ENCODE peak calls at places on chromosomes 13 and 19, in five cellular contexts. One of them, this sample, is unnamed.

GRCh38 chr13:44739539-44739938 is 163.4 kb upstream of the TSC22D1 start:
- DNase-seq in ELR: no peak
- DNase-seq in kidney: no peak
- DNase-seq in OCI-M1: no peak
- DNase-seq in T-cell: no peak
- DNase-seq in this sample: no peak

GRCh38 chr19:6718741-6719539 is 1.5 kb downstream of the C3 start:
- DNase-seq in ELR: peak
- DNase-seq in T-cell: peak
- DNase-seq in kidney: peak
- DNase-seq in OCI-M1: peak
- DNase-seq in this sample: no peak

GRCh38 chr13:111609631-111610030 is 289.2 kb downstream of the TEX29 start:
- DNase-seq in ELR: no peak
- DNase-seq in kidney: no peak
- DNase-seq in OCI-M1: no peak
- DNase-seq in T-cell: no peak
- DNase-seq in this sample: no peak

GRCh38 chr13:24659239-24659638 is 21.0 kb upstream of the ATP12A start:
- DNase-seq in T-cell: no peak
- DNase-seq in ELR: no peak
- DNase-seq in kidney: no peak
- DNase-seq in OCI-M1: no peak
- DNase-seq in this sample: no peak

GRCh38 chr19:3136684-3137055 is 837 bp downstream of the GNA15 start:
- DNase-seq in T-cell: no peak
- DNase-seq in ELR: no peak
- DNase-seq in OCI-M1: no peak
- DNase-seq in kidney: no peak
- DNase-seq in this sample: no peak

GRCh38 chr13:113203507-113204377 is 4.7 kb downstream of the PCID2 start:
- DNase-seq in OCI-M1: no peak
- DNase-seq in kidney: no peak
- DNase-seq in ELR: no peak
- DNase-seq in T-cell: no peak
- DNase-seq in this sample: no peak

GRCh38 chr13:90545070-90545840 is 802.2 kb upstream of the MIR17HG start:
- DNase-seq in OCI-M1: peak
- DNase-seq in T-cell: no peak
- DNase-seq in kidney: no peak
- DNase-seq in ELR: peak
- DNase-seq in this sample: no peak

GRCh38 chr19:23436318-23436717 is 41.0 kb upstream of the ZNF91 start:
- DNase-seq in kidney: no peak
- DNase-seq in ELR: no peak
- DNase-seq in OCI-M1: peak
- DNase-seq in T-cell: no peak
- DNase-seq in this sample: no peak

GRCh38 chr13:76014618-76015315 is 378.6 kb downstream of the LMO7 start:
- DNase-seq in kidney: no peak
- DNase-seq in ELR: peak
- DNase-seq in OCI-M1: peak
- DNase-seq in T-cell: no peak
- DNase-seq in this sample: no peak

GRCh38 chr13:52615817-52616216 is 26.4 kb upstream of the HNRNPA1L2 start:
- DNase-seq in ELR: peak
- DNase-seq in OCI-M1: peak
- DNase-seq in T-cell: no peak
- DNase-seq in kidney: no peak
- DNase-seq in this sample: no peak

GRCh38 chr19:47618771-47619170 is 9.8 kb downstream of the BICRA start:
- DNase-seq in kidney: no peak
- DNase-seq in ELR: no peak
- DNase-seq in T-cell: no peak
- DNase-seq in OCI-M1: no peak
- DNase-seq in this sample: no peak

GRCh38 chr19:51211833-51212232 is 13.0 kb upstream of the CD33 start:
- DNase-seq in OCI-M1: no peak
- DNase-seq in ELR: no peak
- DNase-seq in kidney: no peak
- DNase-seq in T-cell: no peak
- DNase-seq in this sample: no peak

GRCh38 chr19:12778020-12778904 is 2.9 kb upstream of the HOOK2 start:
- DNase-seq in kidney: peak
- DNase-seq in T-cell: no peak
- DNase-seq in OCI-M1: peak
- DNase-seq in ELR: peak
- DNase-seq in this sample: peak

GRCh38 chr13:98200211-98200878 is 23.3 kb upstream of the RNF113B start:
- DNase-seq in ELR: no peak
- DNase-seq in T-cell: no peak
- DNase-seq in OCI-M1: no peak
- DNase-seq in kidney: no peak
- DNase-seq in this sample: no peak

GRCh38 chr19:6086081-6086858 is 24.0 kb downstream of the RFX2 start:
- DNase-seq in OCI-M1: no peak
- DNase-seq in ELR: peak
- DNase-seq in T-cell: no peak
- DNase-seq in kidney: no peak
- DNase-seq in this sample: no peak

GRCh38 chr19:57583521-57584416 is at the start of gene ZIK1:
- DNase-seq in ELR: peak
- DNase-seq in OCI-M1: peak
- DNase-seq in kidney: peak
- DNase-seq in T-cell: peak
- DNase-seq in this sample: peak

GRCh38 chr19:1862424-1863307 is 713 bp downstream of the KLF16 start:
- DNase-seq in OCI-M1: peak
- DNase-seq in kidney: peak
- DNase-seq in T-cell: peak
- DNase-seq in ELR: peak
- DNase-seq in this sample: peak

GRCh38 chr13:33249066-33249465 is 36.5 kb downstream of the STARD13 start:
- DNase-seq in ELR: peak
- DNase-seq in kidney: no peak
- DNase-seq in OCI-M1: peak
- DNase-seq in T-cell: no peak
- DNase-seq in this sample: no peak

GRCh38 chr19:19280561-19280960 is 7.5 kb upstream of the TM6SF2 start:
- DNase-seq in ELR: no peak
- DNase-seq in kidney: no peak
- DNase-seq in T-cell: no peak
- DNase-seq in OCI-M1: no peak
- DNase-seq in this sample: no peak

GRCh38 chr13:97911311-97912138 is 42.0 kb upstream of the IPO5 start:
- DNase-seq in OCI-M1: peak
- DNase-seq in T-cell: no peak
- DNase-seq in ELR: peak
- DNase-seq in kidney: no peak
- DNase-seq in this sample: no peak

GRCh38 chr13:26923824-26924605 is 163.4 kb upstream of the GPR12 start:
- DNase-seq in OCI-M1: no peak
- DNase-seq in ELR: peak
- DNase-seq in T-cell: no peak
- DNase-seq in kidney: no peak
- DNase-seq in this sample: no peak

GRCh38 chr19:925912-926594 is at the start of gene ARID3A:
- DNase-seq in T-cell: no peak
- DNase-seq in kidney: peak
- DNase-seq in OCI-M1: peak
- DNase-seq in ELR: no peak
- DNase-seq in this sample: peak

This sample was measured in spleen.